ENCODE peak calls at places on chromosome 12, in five cellular contexts. B is breast epithelium, V is tibial artery, K is transverse colon, L is fibroblast of lung. U is an unnamed sample.
A peak's percentile ranks its signal among the peaks of the same experiment; 100 is the strongest.

GRCh38 chr12:79689477-79690155 is 1.1 kb downstream of the PAWR start:
- DNase-seq in B (no peak), V (peak; percentile 69), K (peak; percentile 48), L (peak; percentile 54), U (peak; percentile 6)

GRCh38 chr12:132154941-132155770 is 10.9 kb downstream of the NOC4L start:
- DNase-seq in B (no peak), V (no peak), K (no peak), L (no peak), U (peak; percentile 36)

GRCh38 chr12:90953956-90954421 is 987 bp downstream of the CCER1 start:
- DNase-seq in B (no peak), V (no peak), K (no peak), L (no peak), U (no peak)

GRCh38 chr12:42590324-42590934 is 883 bp upstream of the PRICKLE1 start:
- DNase-seq in B (no peak), V (peak; percentile 70), K (peak; percentile 12), L (peak; percentile 40), U (no peak)

GRCh38 chr12:124756730-124757129 is 106.9 kb downstream of the SCARB1 start:
- DNase-seq in B (no peak), V (no peak), K (no peak), L (no peak), U (no peak)

GRCh38 chr12:89087149-89087834 is 265.0 kb downstream of the DUSP6 start:
- DNase-seq in B (no peak), V (no peak), K (peak; percentile 10), L (no peak), U (no peak)

GRCh38 chr12:116302200-116303075 is 24.9 kb upstream of the MED13L start:
- DNase-seq in B (no peak), V (no peak), K (no peak), L (no peak), U (no peak)

GRCh38 chr12:1842183-1842904 is 22.0 kb downstream of the LRTM2 start:
- DNase-seq in B (peak; percentile 27), V (peak; percentile 53), K (peak; percentile 3), L (no peak), U (no peak)

GRCh38 chr12:12441891-12442461 is 85.1 kb downstream of the BORCS5 start:
- DNase-seq in B (no peak), V (no peak), K (no peak), L (peak; percentile 70), U (peak; percentile 82)

GRCh38 chr12:93347054-93347786 is 30.5 kb upstream of the NUDT4 start:
- DNase-seq in B (no peak), V (no peak), K (no peak), L (no peak), U (no peak)

GRCh38 chr12:77354766-77355362 is 289.5 kb upstream of the E2F7 start:
- DNase-seq in B (no peak), V (no peak), K (no peak), L (peak; percentile 42), U (no peak)

GRCh38 chr12:13167226-13167625 is 29.3 kb upstream of the EMP1 start:
- DNase-seq in B (no peak), V (no peak), K (no peak), L (peak; percentile 46), U (no peak)

GRCh38 chr12:72673853-72674252 is 401.7 kb downstream of the TRHDE start:
- DNase-seq in B (no peak), V (no peak), K (no peak), L (no peak), U (no peak)

GRCh38 chr12:94571556-94571955 is 78.8 kb downstream of the TMCC3 start:
- DNase-seq in B (no peak), V (no peak), K (peak; percentile 81), L (peak; percentile 79), U (no peak)

GRCh38 chr12:114672817-114673168 is 11.2 kb downstream of the TBX3 start:
- DNase-seq in B (no peak), V (no peak), K (no peak), L (no peak), U (no peak)

GRCh38 chr12:50220357-50221061 is 53.3 kb upstream of the CERS5 start:
- DNase-seq in B (no peak), V (no peak), K (no peak), L (peak; percentile 78), U (no peak)

GRCh38 chr12:34097213-34097612 is 74.9 kb downstream of the ALG10 start:
- DNase-seq in B (no peak), V (no peak), K (no peak), L (no peak), U (no peak)

GRCh38 chr12:132218915-132219314 is 74.7 kb downstream of the NOC4L start:
- DNase-seq in B (no peak), V (no peak), K (no peak), L (no peak), U (peak; percentile 51)

GRCh38 chr12:6552140-6552551 is 3.7 kb downstream of the IFFO1 start:
- DNase-seq in B (no peak), V (peak; percentile 92), K (no peak), L (peak; percentile 47), U (no peak)

GRCh38 chr12:3967556-3968160 is 94.5 kb upstream of the PARP11 start:
- DNase-seq in B (no peak), V (no peak), K (no peak), L (no peak), U (no peak)

GRCh38 chr12:91040356-91040755 is 17.5 kb downstream of the KERA start:
- DNase-seq in B (no peak), V (no peak), K (no peak), L (peak; percentile 42), U (no peak)

GRCh38 chr12:95322335-95322734 is 104.7 kb downstream of the VEZT start:
- DNase-seq in B (no peak), V (no peak), K (no peak), L (peak; percentile 40), U (no peak)

GRCh38 chr12:3110579-3110978 is 33.4 kb downstream of the TSPAN9 start:
- DNase-seq in B (no peak), V (no peak), K (no peak), L (no peak), U (no peak)

GRCh38 chr12:82176016-82176415 is 182.2 kb downstream of the CCDC59 start:
- DNase-seq in B (no peak), V (no peak), K (no peak), L (no peak), U (no peak)

GRCh38 chr12:118371354-118372282 is 1.1 kb downstream of the TAOK3 start:
- DNase-seq in B (no peak), V (no peak), K (peak; percentile 26), L (peak; percentile 22), U (no peak)

GRCh38 chr12:24111101-24111500 is 161.6 kb upstream of the SOX5 start:
- DNase-seq in B (no peak), V (no peak), K (no peak), L (peak; percentile 75), U (no peak)

DNA sequence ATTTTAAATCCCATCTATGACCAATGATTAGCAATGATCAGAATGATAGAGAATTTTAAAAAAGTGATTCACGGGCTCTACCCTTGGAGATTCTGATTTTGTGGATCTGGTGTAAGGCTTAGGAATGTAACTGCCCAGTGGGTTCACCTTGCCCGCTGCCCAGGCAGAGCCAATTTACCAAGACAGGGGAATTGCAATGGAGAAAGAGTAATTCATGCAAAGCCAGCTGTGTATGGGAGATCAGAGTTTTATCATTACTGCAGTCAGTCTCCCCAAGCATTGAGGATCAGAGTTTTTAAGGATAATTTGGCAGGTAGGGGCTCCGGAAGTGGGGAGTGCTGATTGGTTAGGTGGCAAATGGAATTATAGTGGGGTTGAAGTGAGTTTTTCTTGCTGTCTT is 480.6 kb downstream of the ATP23 start:
- DNase-seq in B (no peak), V (no peak), K (no peak), L (no peak), U (no peak)
- H3K27ac ChIP-seq in B (no peak overlapping the region), V (no peak overlapping the region), K (no peak overlapping the region), L (no peak overlapping the region), U (no peak overlapping the region)

GRCh38 chr12:20629414-20630156 is 65.5 kb upstream of the SLCO1C1 start:
- DNase-seq in B (no peak), V (peak; percentile 72), K (peak; percentile 31), L (peak; percentile 79), U (no peak)
- H3K4me1 ChIP-seq in B (no peaks in the 10 kb centered on the region), V (peaks cover 8% of the 10 kb centered on the region), K (peaks cover 29% of the 10 kb centered on the region), L (no peaks in the 10 kb centered on the region), U (no peaks in the 10 kb centered on the region)

DNA sequence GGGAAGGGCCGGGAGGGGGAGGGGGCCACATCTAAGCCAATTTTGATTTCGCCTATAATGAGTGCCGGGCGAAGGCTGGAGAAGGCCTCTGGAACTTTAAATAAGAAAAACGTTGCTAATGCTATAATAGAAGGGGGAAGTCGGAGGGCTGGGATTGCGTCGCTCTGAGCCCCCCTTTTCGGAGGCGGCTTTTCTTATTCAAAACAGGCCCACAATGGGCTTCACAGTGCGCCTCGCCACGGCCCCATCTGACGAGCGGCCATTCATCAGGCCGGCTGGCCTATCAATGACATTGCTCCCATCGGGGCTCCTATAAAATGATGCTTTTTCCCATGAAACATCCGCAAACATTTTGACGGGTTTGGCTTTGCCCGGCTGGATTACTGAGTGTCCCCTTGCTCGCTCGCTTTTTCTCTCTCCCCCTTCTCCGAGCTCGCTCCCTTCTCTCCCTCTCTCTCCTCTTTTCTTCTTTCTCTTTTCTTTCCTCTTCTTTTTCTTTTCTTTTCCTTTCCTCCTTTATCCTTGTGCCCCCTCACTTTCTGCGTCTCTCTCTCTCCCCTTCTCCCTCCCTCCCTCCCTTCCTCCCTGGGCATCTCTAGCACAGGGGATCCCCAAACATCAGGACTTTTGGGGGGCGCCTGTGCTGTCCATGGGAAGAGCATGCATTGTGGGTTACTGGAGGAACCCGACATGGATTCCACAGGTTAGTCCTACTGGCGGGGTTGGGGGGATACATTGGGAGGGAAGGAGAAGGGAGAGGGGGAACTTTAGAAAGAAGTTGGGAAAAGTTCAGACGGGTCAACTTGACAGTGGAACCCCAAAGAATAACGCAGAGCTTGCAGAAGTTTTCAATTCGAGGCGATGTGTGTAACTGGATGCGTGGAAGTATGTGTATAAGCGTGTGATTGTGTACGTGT is at the start of gene RFX4:
- DNase-seq in B (no peak), V (no peak), K (no peak), L (no peak), U (no peak)
- H3K27ac ChIP-seq in B (no peak within 1 kb of the TSS), V (no peak within 1 kb of the TSS), K (no peak within 1 kb of the TSS), L (no peak within 1 kb of the TSS), U (no peak within 1 kb of the TSS)

GRCh38 chr12:67357726-67358125 is 88.6 kb downstream of the CAND1 start:
- DNase-seq in B (no peak), V (no peak), K (no peak), L (no peak), U (no peak)
- H3K4me1 ChIP-seq in B (no peaks in the 10 kb centered on the region), V (peaks cover 24% of the 10 kb centered on the region), K (peaks cover 4% of the 10 kb centered on the region), L (peaks cover 7% of the 10 kb centered on the region), U (peaks cover 12% of the 10 kb centered on the region)

GRCh38 chr12:103519632-103520031 is 23.9 kb upstream of the C12orf42 start:
- DNase-seq in B (no peak), V (no peak), K (no peak), L (no peak), U (no peak)

GRCh38 chr12:103517161-103517560 is 21.4 kb upstream of the C12orf42 start:
- DNase-seq in B (no peak), V (no peak), K (no peak), L (no peak), U (no peak)

GRCh38 chr12:103523771-103524170 is 28.0 kb upstream of the C12orf42 start:
- DNase-seq in B (no peak), V (no peak), K (no peak), L (no peak), U (no peak)

GRCh38 chr12:103518899-103519298 is 23.1 kb upstream of the C12orf42 start:
- DNase-seq in B (no peak), V (no peak), K (no peak), L (no peak), U (no peak)

GRCh38 chr12:103520686-103521215 is 25.0 kb upstream of the C12orf42 start:
- DNase-seq in B (no peak), V (no peak), K (no peak), L (no peak), U (no peak)
- H3K27ac ChIP-seq in B (no peak overlapping the region), V (no peak overlapping the region), K (no peak overlapping the region), L (no peak overlapping the region), U (no peak overlapping the region)

U was measured in CD4-positive, alpha-beta memory T cell.